ENCODE peak calls at places on chromosome 2, in nine cellular contexts. One of them, this sample, is unnamed.

GRCh38 chr2:121993682-121994081 is 238.2 kb downstream of the TSN start:
- DNase-seq in stimulated activated CD4-positive, alpha-beta T cell treated with anti-CD3 and anti-CD28 coated beads, Interleukin-4, amount 100 ng/mL, for 4 hours: no peak
- DNase-seq in Right ventricle myocardium superior: no peak
- DNase-seq in fibroblast of lung: no peak
- DNase-seq in left lobe of liver: no peak
- DNase-seq in Calu3: no peak
- DNase-seq in NCI-H524: no peak
- DNase-seq in Daoy: no peak
- DNase-seq in globus pallidus: no peak
- DNase-seq in this sample: no peak

GRCh38 chr2:12613137-12613912 is 103.4 kb upstream of the TRIB2 start:
- DNase-seq in Daoy: no peak
- DNase-seq in fibroblast of lung: no peak
- DNase-seq in stimulated activated CD4-positive, alpha-beta T cell treated with anti-CD3 and anti-CD28 coated beads, Interleukin-4, amount 100 ng/mL, for 4 hours: no peak
- DNase-seq in left lobe of liver: no peak
- DNase-seq in Right ventricle myocardium superior: no peak
- DNase-seq in Calu3: no peak
- DNase-seq in NCI-H524: peak; percentile 8
- DNase-seq in globus pallidus: no peak
- DNase-seq in this sample: no peak

GRCh38 chr2:84919885-84920580 is 14.6 kb downstream of the TMSB10 start:
- DNase-seq in Right ventricle myocardium superior: no peak
- DNase-seq in stimulated activated CD4-positive, alpha-beta T cell treated with anti-CD3 and anti-CD28 coated beads, Interleukin-4, amount 100 ng/mL, for 4 hours: peak; percentile 76
- DNase-seq in NCI-H524: no peak
- DNase-seq in left lobe of liver: no peak
- DNase-seq in globus pallidus: no peak
- DNase-seq in Calu3: peak; percentile 69
- DNase-seq in fibroblast of lung: peak; percentile 97
- DNase-seq in Daoy: peak; percentile 94
- DNase-seq in this sample: no peak

GRCh38 chr2:191206613-191207471 is 38.4 kb upstream of the MYO1B start:
- DNase-seq in left lobe of liver: no peak
- DNase-seq in Daoy: no peak
- DNase-seq in globus pallidus: no peak
- DNase-seq in stimulated activated CD4-positive, alpha-beta T cell treated with anti-CD3 and anti-CD28 coated beads, Interleukin-4, amount 100 ng/mL, for 4 hours: peak; percentile 16
- DNase-seq in Calu3: no peak
- DNase-seq in NCI-H524: no peak
- DNase-seq in fibroblast of lung: no peak
- DNase-seq in Right ventricle myocardium superior: no peak
- DNase-seq in this sample: no peak

GRCh38 chr2:74179063-74179865 is 585 bp upstream of the MOB1A start:
- DNase-seq in left lobe of liver: no peak
- DNase-seq in stimulated activated CD4-positive, alpha-beta T cell treated with anti-CD3 and anti-CD28 coated beads, Interleukin-4, amount 100 ng/mL, for 4 hours: no peak
- DNase-seq in fibroblast of lung: no peak
- DNase-seq in globus pallidus: no peak
- DNase-seq in Calu3: no peak
- DNase-seq in Daoy: peak; percentile 9
- DNase-seq in Right ventricle myocardium superior: no peak
- DNase-seq in NCI-H524: no peak
- DNase-seq in this sample: no peak

GRCh38 chr2:227301523-227301922 is 23.5 kb upstream of the MFF start:
- DNase-seq in Calu3: no peak
- DNase-seq in left lobe of liver: no peak
- DNase-seq in fibroblast of lung: no peak
- DNase-seq in globus pallidus: no peak
- DNase-seq in Daoy: no peak
- DNase-seq in stimulated activated CD4-positive, alpha-beta T cell treated with anti-CD3 and anti-CD28 coated beads, Interleukin-4, amount 100 ng/mL, for 4 hours: no peak
- DNase-seq in Right ventricle myocardium superior: no peak
- DNase-seq in NCI-H524: no peak
- DNase-seq in this sample: no peak

GRCh38 chr2:162795312-162795711 is 43.3 kb downstream of the KCNH7 start:
- DNase-seq in Daoy: no peak
- DNase-seq in stimulated activated CD4-positive, alpha-beta T cell treated with anti-CD3 and anti-CD28 coated beads, Interleukin-4, amount 100 ng/mL, for 4 hours: no peak
- DNase-seq in Calu3: peak; percentile 7
- DNase-seq in left lobe of liver: peak; percentile 47
- DNase-seq in Right ventricle myocardium superior: no peak
- DNase-seq in globus pallidus: no peak
- DNase-seq in NCI-H524: no peak
- DNase-seq in fibroblast of lung: no peak
- DNase-seq in this sample: no peak

GRCh38 chr2:43070676-43071491 is 155.5 kb downstream of the ZFP36L2 start:
- DNase-seq in Right ventricle myocardium superior: no peak
- DNase-seq in left lobe of liver: no peak
- DNase-seq in Calu3: no peak
- DNase-seq in fibroblast of lung: no peak
- DNase-seq in globus pallidus: no peak
- DNase-seq in Daoy: no peak
- DNase-seq in NCI-H524: no peak
- DNase-seq in stimulated activated CD4-positive, alpha-beta T cell treated with anti-CD3 and anti-CD28 coated beads, Interleukin-4, amount 100 ng/mL, for 4 hours: no peak
- DNase-seq in this sample: no peak

GRCh38 chr2:128178650-128179460 is 87.9 kb downstream of the UGGT1 start:
- DNase-seq in left lobe of liver: no peak
- DNase-seq in Daoy: peak; percentile 48
- DNase-seq in globus pallidus: peak; percentile 84
- DNase-seq in NCI-H524: peak; percentile 15
- DNase-seq in Right ventricle myocardium superior: peak; percentile 63
- DNase-seq in fibroblast of lung: peak; percentile 69
- DNase-seq in Calu3: peak; percentile 31
- DNase-seq in stimulated activated CD4-positive, alpha-beta T cell treated with anti-CD3 and anti-CD28 coated beads, Interleukin-4, amount 100 ng/mL, for 4 hours: peak; percentile 25
- DNase-seq in this sample: peak; percentile 21

This sample was measured in activated CD4-positive, alpha-beta T cell treated with anti-CD3 and anti-CD28 coated beads, Interleukin-2, amount 50 U/mL, for 4 hours.